ENCODE peak calls at places on chromosome 18, in nine cellular contexts. G, M, P, E, D, W, Y, A and S are unnamed samples.

GRCh38 chr18:50877545-50878265 is 1.2 kb upstream of the ME2 start:
- DNase-seq in G (no peak), M (no peak), P (no peak), E (no peak), D (no peak), W (no peak), Y (no peak), A (no peak), S (no peak)

GRCh38 chr18:68623342-68623741 is 91.6 kb downstream of the TMX3 start:
- DNase-seq in G (peak), M (no peak), P (peak), E (no peak), D (peak), W (peak), Y (peak), A (no peak), S (peak)

GRCh38 chr18:57980573-57981348 is 63.3 kb upstream of the NEDD4L start:
- DNase-seq in G (no peak), M (no peak), P (peak), E (no peak), D (peak), W (no peak), Y (no peak), A (no peak), S (no peak)

GRCh38 chr18:61829108-61829507 is 63.7 kb downstream of the RNF152 start:
- DNase-seq in G (no peak), M (no peak), P (no peak), E (no peak), D (no peak), W (no peak), Y (no peak), A (no peak), S (no peak)

GRCh38 chr18:50410894-50411293 is 36.0 kb downstream of the SKA1 start:
- DNase-seq in G (no peak), M (no peak), P (no peak), E (no peak), D (no peak), W (no peak), Y (no peak), A (no peak), S (no peak)

GRCh38 chr18:8142131-8142711 is 467.0 kb upstream of the RAB12 start:
- DNase-seq in G (no peak), M (no peak), P (no peak), E (no peak), D (no peak), W (no peak), Y (no peak), A (no peak), S (no peak)

GRCh38 chr18:51611326-51611725 is 413.8 kb upstream of the MEX3C start:
- DNase-seq in G (no peak), M (no peak), P (no peak), E (no peak), D (no peak), W (no peak), Y (no peak), A (no peak), S (no peak)

GRCh38 chr18:52670903-52671302 is 330.9 kb downstream of the DCC start:
- DNase-seq in G (no peak), M (no peak), P (peak), E (no peak), D (peak), W (no peak), Y (no peak), A (no peak), S (no peak)

GRCh38 chr18:63980896-63981454 is 11.1 kb downstream of the SERPINB8 start:
- DNase-seq in G (no peak), M (no peak), P (no peak), E (no peak), D (no peak), W (no peak), Y (no peak), A (no peak), S (no peak)

GRCh38 chr18:56358608-56359007 is 279.8 kb downstream of the TXNL1 start:
- DNase-seq in G (no peak), M (no peak), P (peak), E (no peak), D (no peak), W (no peak), Y (no peak), A (no peak), S (no peak)

GRCh38 chr18:21672868-21673267 is 31.7 kb downstream of the ABHD3 start:
- DNase-seq in G (no peak), M (peak), P (no peak), E (no peak), D (peak), W (no peak), Y (no peak), A (peak), S (peak)

GRCh38 chr18:72502671-72503431 is 41.3 kb downstream of the CBLN2 start:
- DNase-seq in G (no peak), M (no peak), P (no peak), E (no peak), D (no peak), W (no peak), Y (no peak), A (no peak), S (no peak)

GRCh38 chr18:69845588-69846506 is 101.8 kb downstream of the CD226 start:
- DNase-seq in G (no peak), M (no peak), P (peak), E (no peak), D (peak), W (no peak), Y (no peak), A (no peak), S (no peak)

GRCh38 chr18:2050702-2051201 is 520.6 kb downstream of the METTL4 start:
- DNase-seq in G (no peak), M (no peak), P (no peak), E (no peak), D (peak), W (no peak), Y (no peak), A (no peak), S (no peak)

GRCh38 chr18:77054606-77055428 is 77.8 kb downstream of the MBP start:
- DNase-seq in G (peak), M (peak), P (peak), E (peak), D (peak), W (peak), Y (peak), A (no peak), S (peak)

GRCh38 chr18:63440897-63441296 is 18.6 kb upstream of the VPS4B start:
- DNase-seq in G (no peak), M (no peak), P (no peak), E (no peak), D (no peak), W (no peak), Y (no peak), A (no peak), S (no peak)

GRCh38 chr18:4106407-4107033 is 348.6 kb downstream of the DLGAP1 start:
- DNase-seq in G (peak), M (peak), P (peak), E (no peak), D (peak), W (peak), Y (peak), A (peak), S (peak)

GRCh38 chr18:73962251-73962650 is 185.4 kb downstream of the FBXO15 start:
- DNase-seq in G (no peak), M (no peak), P (no peak), E (no peak), D (no peak), W (no peak), Y (no peak), A (no peak), S (no peak)

GRCh38 chr18:73099759-73100158 is 232.0 kb upstream of the NETO1 start:
- DNase-seq in G (no peak), M (no peak), P (no peak), E (no peak), D (no peak), W (no peak), Y (no peak), A (no peak), S (no peak)

GRCh38 chr18:2692508-2692907 is 37.0 kb downstream of the SMCHD1 start:
- DNase-seq in G (no peak), M (no peak), P (no peak), E (no peak), D (no peak), W (no peak), Y (no peak), A (no peak), S (no peak)

GRCh38 chr18:74789078-74789477 is 191.4 kb downstream of the ZNF407 start:
- DNase-seq in G (no peak), M (no peak), P (no peak), E (no peak), D (no peak), W (no peak), Y (no peak), A (no peak), S (no peak)

GRCh38 chr18:21330122-21330701 is 88.2 kb downstream of the GREB1L start:
- DNase-seq in G (no peak), M (peak), P (peak), E (no peak), D (no peak), W (no peak), Y (no peak), A (no peak), S (no peak)

GRCh38 chr18:49949991-49950395 is 136.7 kb upstream of the ACAA2 start:
- DNase-seq in G (no peak), M (no peak), P (no peak), E (no peak), D (no peak), W (no peak), Y (no peak), A (no peak), S (no peak)

GRCh38 chr18:79919089-79919488 is 32.4 kb downstream of the SLC66A2 start:
- DNase-seq in G (no peak), M (no peak), P (no peak), E (peak), D (peak), W (peak), Y (peak), A (no peak), S (peak)

GRCh38 chr18:78918707-78919106 is 60.9 kb upstream of the SALL3 start:
- DNase-seq in G (no peak), M (no peak), P (no peak), E (peak), D (no peak), W (no peak), Y (no peak), A (no peak), S (no peak)

GRCh38 chr18:79385749-79386341 is 9.9 kb upstream of the NFATC1 start:
- DNase-seq in G (no peak), M (no peak), P (no peak), E (peak), D (no peak), W (no peak), Y (no peak), A (no peak), S (no peak)

GRCh38 chr18:55502346-55502710 is 85.7 kb downstream of the TCF4 start:
- DNase-seq in G (no peak), M (no peak), P (no peak), E (no peak), D (no peak), W (no peak), Y (no peak), A (no peak), S (no peak)

GRCh38 chr18:33581816-33582215 is 3.8 kb downstream of the ASXL3 start:
- DNase-seq in G (no peak), M (peak), P (peak), E (no peak), D (peak), W (no peak), Y (no peak), A (no peak), S (no peak)

GRCh38 chr18:79600141-79600540 is 79.5 kb upstream of the CTDP1 start:
- DNase-seq in G (no peak), M (peak), P (no peak), E (peak), D (peak), W (no peak), Y (peak), A (no peak), S (no peak)

GRCh38 chr18:48672671-48673340 is 134.0 kb downstream of the CTIF start:
- DNase-seq in G (no peak), M (peak), P (no peak), E (no peak), D (no peak), W (no peak), Y (peak), A (no peak), S (no peak)

GRCh38 chr18:24987933-24988840 is 363.8 kb downstream of the ZNF521 start:
- DNase-seq in G (no peak), M (peak), P (no peak), E (no peak), D (peak), W (peak), Y (no peak), A (no peak), S (peak)

GRCh38 chr18:55641501-55641900 is 53.5 kb upstream of the TCF4 start:
- DNase-seq in G (no peak), M (no peak), P (no peak), E (no peak), D (no peak), W (no peak), Y (no peak), A (no peak), S (no peak)

GRCh38 chr18:2898131-2898640 is 51.4 kb downstream of the EMILIN2 start:
- DNase-seq in G (peak), M (no peak), P (no peak), E (no peak), D (no peak), W (no peak), Y (peak), A (no peak), S (peak)

GRCh38 chr18:48724939-48725338 is 186.1 kb downstream of the CTIF start:
- DNase-seq in G (no peak), M (no peak), P (no peak), E (no peak), D (no peak), W (no peak), Y (no peak), A (no peak), S (no peak)

GRCh38 chr18:45337477-45337876 is 277.8 kb upstream of the SLC14A2 start:
- DNase-seq in G (no peak), M (no peak), P (no peak), E (no peak), D (no peak), W (no peak), Y (no peak), A (no peak), S (no peak)
- H3K4me3 ChIP-seq in G (no peak), M (no peak), P (no peak), E (no peak), D (no peak), W (no peak), Y (no peak), A (no peak), S (no peak)

DNA sequence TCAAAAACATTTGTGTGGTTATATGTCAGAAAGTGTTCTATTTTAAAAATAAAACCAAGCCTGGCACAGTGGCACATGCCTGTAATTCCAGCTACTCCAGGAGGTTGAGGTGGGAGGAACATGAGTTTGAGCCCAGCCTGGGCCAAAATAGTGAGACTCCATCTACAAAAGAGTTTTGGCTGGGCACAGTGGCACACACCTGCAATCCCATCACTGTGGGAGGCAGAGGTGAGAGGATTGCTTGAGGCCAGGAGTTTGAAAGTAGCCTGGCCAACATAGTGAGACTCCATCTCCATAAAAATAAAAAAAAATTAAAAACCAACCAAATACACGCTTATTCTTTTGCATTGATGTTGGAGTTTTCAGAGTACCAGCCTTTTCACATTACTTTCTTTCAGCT is 9.6 kb downstream of the ANKRD12 start:
- DNase-seq in G (no peak), M (no peak), P (no peak), E (no peak), D (no peak), W (no peak), Y (no peak), A (no peak), S (no peak)
- H3K27ac ChIP-seq in G (peak), M (no peak), P (no peak), E (peak), D (no peak), W (no peak), Y (peak), A (no peak), S (peak)

DNA sequence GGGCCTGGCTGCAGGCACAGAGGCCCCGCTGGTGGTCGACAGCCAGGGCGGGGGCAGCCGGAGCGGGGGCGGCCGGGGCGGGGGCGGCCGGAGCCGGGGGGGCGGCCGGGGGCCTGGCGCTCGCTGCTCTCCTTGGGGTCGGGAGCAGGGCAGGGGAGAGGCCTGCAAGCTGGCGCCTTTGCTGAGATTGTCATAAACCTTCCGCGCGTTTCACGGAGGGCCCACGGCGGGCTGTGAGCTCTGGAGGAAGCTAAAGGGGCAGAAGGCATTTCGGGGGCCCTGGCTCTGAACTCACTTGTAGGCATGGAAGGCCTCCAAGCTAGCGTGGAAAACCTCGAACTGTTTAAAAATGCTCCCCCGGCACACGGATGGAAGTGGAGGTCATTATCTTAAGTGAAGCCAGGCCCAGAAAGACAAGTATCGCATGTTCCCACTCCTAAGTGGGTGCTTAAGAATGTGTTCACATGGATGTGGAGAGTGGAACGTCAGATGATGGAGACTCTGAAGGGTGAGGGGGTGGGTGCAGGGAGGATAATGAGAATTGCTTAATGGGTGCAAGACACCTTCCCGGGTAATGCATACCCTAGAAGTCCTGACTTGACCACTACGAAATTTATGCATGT is 629 bp downstream of the PRELID3A start:
- DNase-seq in G (no peak), M (no peak), P (no peak), E (no peak), D (no peak), W (no peak), Y (no peak), A (no peak), S (no peak)
- H3K4me3 ChIP-seq in G (peak), M (peak), P (peak), E (peak), D (peak), W (peak), Y (peak), A (peak), S (peak)

DNA sequence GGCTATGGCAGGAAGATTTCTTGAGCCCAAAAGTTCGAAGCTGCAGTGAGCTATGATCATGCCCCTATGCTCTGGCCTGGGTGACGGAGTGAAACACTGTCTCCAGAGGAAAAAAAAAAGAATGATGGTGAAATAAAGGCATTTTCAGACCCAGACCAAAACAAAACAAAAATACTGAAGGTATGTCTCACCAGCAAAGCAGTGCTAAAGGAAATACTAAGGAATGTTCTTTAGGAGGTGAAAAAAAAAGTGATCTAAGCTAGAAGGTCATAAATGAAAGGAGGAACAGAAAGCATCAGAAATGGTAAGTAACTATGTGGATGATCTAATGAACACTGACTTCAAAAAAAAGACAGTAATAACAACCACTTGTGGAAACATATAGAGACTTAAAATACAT is 18.7 kb downstream of the SS18 start:
- DNase-seq in G (no peak), M (no peak), P (no peak), E (no peak), D (no peak), W (no peak), Y (no peak), A (no peak), S (no peak)
- H3K27ac ChIP-seq in G (no peak), M (no peak), P (no peak), E (no peak), D (no peak), W (no peak), Y (no peak), A (no peak), S (no peak)

GRCh38 chr18:31428211-31428610 is 19.3 kb upstream of the DSG3 start:
- DNase-seq in G (no peak), M (no peak), P (no peak), E (no peak), D (no peak), W (no peak), Y (no peak), A (no peak), S (no peak)

GRCh38 chr18:31427010-31427409 is 20.5 kb upstream of the DSG3 start:
- DNase-seq in G (no peak), M (no peak), P (no peak), E (no peak), D (no peak), W (no peak), Y (no peak), A (no peak), S (no peak)

GRCh38 chr18:31429623-31430022 is 17.9 kb upstream of the DSG3 start:
- DNase-seq in G (no peak), M (no peak), P (peak), E (no peak), D (no peak), W (no peak), Y (no peak), A (no peak), S (no peak)

GRCh38 chr18:31424383-31424988 is 23.1 kb upstream of the DSG3 start:
- DNase-seq in G (no peak), M (no peak), P (peak), E (no peak), D (peak), W (no peak), Y (no peak), A (no peak), S (no peak)

DNA sequence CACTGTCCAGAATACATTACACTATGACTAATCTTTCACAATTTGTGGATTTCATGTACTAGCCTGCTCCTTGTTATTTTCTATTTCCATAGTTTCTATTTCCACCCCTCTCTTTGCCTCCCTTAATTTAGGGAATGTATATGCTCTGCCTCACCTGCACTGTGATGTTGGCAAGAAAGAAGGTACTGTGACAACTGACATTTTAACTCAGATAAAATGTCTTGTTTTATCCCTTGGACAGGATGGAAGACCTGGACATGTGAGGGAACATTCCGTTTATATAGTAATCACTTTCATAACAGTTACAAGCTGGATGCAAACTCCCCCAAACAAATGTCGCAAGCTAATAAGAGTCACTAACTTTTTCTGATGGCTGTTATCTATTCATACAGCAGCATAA is 21.5 kb upstream of the DSG3 start:
- DNase-seq in G (no peak), M (no peak), P (no peak), E (no peak), D (no peak), W (no peak), Y (no peak), A (no peak), S (no peak)
- H3K4me3 ChIP-seq in G (no peak), M (no peak), P (no peak), E (no peak), D (no peak), W (no peak), Y (no peak), A (no peak), S (no peak)

GRCh38 chr18:9437049-9437448 is 38.3 kb upstream of the RALBP1 start:
- DNase-seq in G (no peak), M (no peak), P (no peak), E (no peak), D (no peak), W (no peak), Y (no peak), A (no peak), S (no peak)
- H3K27ac ChIP-seq in G (no peak), M (no peak), P (no peak), E (peak), D (no peak), W (no peak), Y (no peak), A (no peak), S (no peak)

GRCh38 chr18:23485386-23485785 is 17.9 kb upstream of the RMC1 start:
- DNase-seq in G (no peak), M (no peak), P (peak), E (no peak), D (no peak), W (no peak), Y (no peak), A (no peak), S (no peak)

GRCh38 chr18:23493654-23494053 is 9.7 kb upstream of the RMC1 start:
- DNase-seq in G (no peak), M (no peak), P (no peak), E (no peak), D (no peak), W (no peak), Y (no peak), A (no peak), S (no peak)

GRCh38 chr18:23484783-23485182 is 18.5 kb upstream of the RMC1 start:
- DNase-seq in G (no peak), M (no peak), P (no peak), E (no peak), D (no peak), W (no peak), Y (no peak), A (no peak), S (no peak)

GRCh38 chr18:23487738-23488625 is 15.3 kb upstream of the RMC1 start:
- DNase-seq in G (no peak), M (no peak), P (peak), E (peak), D (peak), W (no peak), Y (peak), A (no peak), S (no peak)
- H3K4me3 ChIP-seq in G (no peak), M (no peak), P (no peak), E (no peak), D (no peak), W (peak), Y (peak), A (peak), S (no peak)